ENCODE peak calls at places on chromosomes 3 and 15, in eight cellular contexts. S is adrenal gland, N is stomach, E is IMR-90, X is PC-3, D is prostate gland, W is Panc1, P is dorsolateral prefrontal cortex. K is an unnamed sample.

GRCh38 chr3:10725067-10725466 is 91.0 kb upstream of the SLC6A11 start:
- DNase-seq in P (no peak), X (peak; percentile 15), D (no peak), S (no peak), W (no peak), N (no peak), E (no peak), K (no peak)

GRCh38 chr15:71072423-71072822 is 42.8 kb upstream of the THSD4 start:
- DNase-seq in X (no peak), P (no peak), S (no peak), E (no peak), W (no peak), N (no peak), D (no peak), K (no peak)

GRCh38 chr3:102664126-102664525 is 229.3 kb downstream of the ZPLD1 start:
- DNase-seq in E (no peak), P (no peak), X (no peak), S (no peak), D (no peak), N (no peak), W (no peak), K (no peak)

GRCh38 chr3:177141899-177142651 is 55.2 kb downstream of the TBL1XR1 start:
- DNase-seq in S (no peak), D (no peak), X (no peak), N (no peak), P (no peak), E (no peak), W (no peak), K (no peak)

GRCh38 chr3:55357796-55358195 is 129.3 kb downstream of the WNT5A start:
- DNase-seq in P (no peak), E (no peak), X (no peak), D (no peak), S (no peak), N (no peak), W (no peak), K (no peak)

GRCh38 chr3:55343486-55344357 is 143.4 kb downstream of the WNT5A start:
- DNase-seq in S (no peak), N (no peak), X (no peak), W (no peak), E (no peak), P (no peak), D (no peak), K (no peak)

GRCh38 chr3:149736180-149737100 is 15.8 kb downstream of the COMMD2 start:
- DNase-seq in N (no peak), P (no peak), D (peak; percentile 16), S (no peak), W (no peak), X (peak; percentile 74), E (peak; percentile 42), K (peak; percentile 87)

GRCh38 chr3:63151893-63152292 is 126.2 kb upstream of the SYNPR start:
- DNase-seq in D (no peak), P (no peak), S (no peak), E (no peak), X (no peak), N (no peak), W (no peak), K (no peak)

GRCh38 chr3:77038468-77038927 is 1.4 kb upstream of the ROBO2 start:
- DNase-seq in E (peak; percentile 85), D (peak; percentile 64), P (peak; percentile 74), X (peak; percentile 83), N (peak; percentile 70), S (peak; percentile 67), W (peak; percentile 42), K (peak; percentile 77)

GRCh38 chr15:62264196-62264595 is 99.1 kb upstream of the C2CD4B start:
- DNase-seq in D (no peak), S (no peak), W (no peak), X (no peak), P (no peak), N (no peak), E (no peak), K (no peak)

GRCh38 chr3:40191850-40192448 is 117.6 kb upstream of the EIF1B start:
- DNase-seq in N (peak; percentile 66), E (peak; percentile 51), D (peak; percentile 20), S (peak; percentile 71), X (peak; percentile 78), P (peak; percentile 65), W (peak; percentile 35), K (peak; percentile 52)

GRCh38 chr3:73530030-73530411 is 94.7 kb downstream of the PDZRN3 start:
- DNase-seq in P (no peak), E (peak; percentile 82), X (no peak), N (no peak), D (no peak), S (no peak), W (no peak), K (no peak)

GRCh38 chr15:72902245-72902928 is 118.8 kb upstream of the ADPGK start:
- DNase-seq in P (no peak), S (peak; percentile 23), X (no peak), N (peak; percentile 32), E (peak; percentile 74), W (no peak), D (peak; percentile 61), K (no peak)

GRCh38 chr15:94792166-94792565 is 560.8 kb downstream of the MCTP2 start:
- DNase-seq in W (no peak), S (no peak), E (peak; percentile 79), N (no peak), D (no peak), P (no peak), X (peak; percentile 41), K (peak; percentile 95)

GRCh38 chr15:68484696-68485400 is 52.9 kb upstream of the ITGA11 start:
- DNase-seq in N (no peak), X (no peak), D (no peak), S (no peak), E (peak; percentile 59), W (no peak), P (no peak), K (no peak)
- H3K4me3 ChIP-seq in N (no peak overlapping the region), X (no peak overlapping the region), D (no peak overlapping the region), S (no peak overlapping the region), E (peak overlapping the region; percentile 22), W (no peak overlapping the region), P (no peak overlapping the region), K (no peak overlapping the region)

DNA sequence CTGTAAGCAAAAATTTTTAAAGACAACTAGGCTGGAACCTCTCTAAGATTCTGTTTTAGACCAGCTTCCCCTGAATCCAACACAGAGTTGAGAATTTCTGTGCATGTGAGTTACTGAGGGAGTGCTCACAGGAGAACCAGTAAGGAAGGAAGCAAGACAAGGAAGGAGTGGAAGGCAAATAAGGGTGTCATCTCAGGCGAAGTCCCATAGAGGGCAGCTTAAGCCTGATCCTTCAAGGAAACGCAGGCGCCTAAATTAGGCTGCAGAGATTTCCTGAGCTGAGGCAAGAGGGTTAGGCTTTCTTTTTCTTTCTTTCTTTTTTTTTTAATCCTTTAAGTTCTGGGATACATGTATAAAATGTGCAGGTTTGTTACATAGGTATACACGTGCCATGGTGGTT is 36.2 kb upstream of the COL6A6 start:
- DNase-seq in N (no peak), D (no peak), S (peak; percentile 16), E (peak; percentile 28), X (peak; percentile 48), P (no peak), W (no peak), K (peak; percentile 44)
- TF ChIP-seq CTCF in N (no peak), D (no peak), S (peak; percentile 18), E (peak; percentile 36), X (peak; percentile 44), P (no peak), W (peak; percentile 67), K (peak; percentile 47)

GRCh38 chr15:89365457-89366055 is 30.9 kb upstream of the POLG start:
- DNase-seq in N (no peak), P (no peak), X (no peak), E (no peak), D (no peak), S (no peak), W (no peak), K (no peak)

GRCh38 chr15:89363770-89364169 is 29.1 kb upstream of the POLG start:
- DNase-seq in X (no peak), P (no peak), W (no peak), D (no peak), E (no peak), N (no peak), S (no peak), K (no peak)

GRCh38 chr15:89364741-89365450 is 30.3 kb upstream of the POLG start:
- DNase-seq in X (no peak), W (no peak), S (no peak), D (no peak), E (no peak), P (peak; percentile 73), N (no peak), K (no peak)

GRCh38 chr15:89363133-89363532 is 28.5 kb upstream of the POLG start:
- DNase-seq in N (no peak), P (no peak), W (no peak), E (no peak), X (no peak), D (no peak), S (no peak), K (no peak)

DNA sequence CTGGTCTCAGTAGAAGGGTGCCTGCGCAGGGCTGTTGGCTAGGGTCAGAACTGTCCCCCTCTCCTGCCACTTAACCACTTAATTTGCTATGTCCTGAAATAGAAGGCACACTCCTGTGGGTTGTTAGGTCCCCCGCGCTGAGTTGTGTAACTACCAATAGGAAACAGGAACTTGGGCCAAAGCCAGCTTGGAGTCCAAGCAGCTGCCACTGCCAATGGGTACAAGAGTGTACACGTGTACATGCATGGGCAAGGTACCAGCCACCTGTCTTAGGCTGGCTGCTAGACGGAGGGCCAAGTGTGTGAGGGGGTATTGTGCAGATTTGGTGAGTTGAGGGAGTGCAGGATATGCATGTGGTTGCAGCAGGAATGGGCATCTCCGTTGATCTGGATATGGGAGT is 29.7 kb upstream of the POLG start:
- DNase-seq in W (no peak), X (no peak), S (peak; percentile 47), D (no peak), P (no peak), E (no peak), N (no peak), K (no peak)
- H3K27me3 ChIP-seq in W (peaks cover 14% of the 10 kb centered on the region), X (peaks cover 51% of the 10 kb centered on the region), S (peaks cover 100% of the 10 kb centered on the region), D (peaks cover 89% of the 10 kb centered on the region), P (peaks cover 65% of the 10 kb centered on the region), E (peaks cover 94% of the 10 kb centered on the region), N (peaks cover 100% of the 10 kb centered on the region), K (peaks cover 78% of the 10 kb centered on the region)

GRCh38 chr3:113129168-113129567 is 82.2 kb upstream of the BOC start:
- DNase-seq in E (no peak), W (no peak), N (no peak), S (no peak), D (no peak), P (no peak), X (no peak), K (no peak)

GRCh38 chr3:113128386-113129015 is 82.9 kb upstream of the BOC start:
- DNase-seq in D (no peak), N (no peak), P (no peak), X (peak; percentile 44), W (no peak), S (no peak), E (peak; percentile 23), K (peak; percentile 44)

DNA sequence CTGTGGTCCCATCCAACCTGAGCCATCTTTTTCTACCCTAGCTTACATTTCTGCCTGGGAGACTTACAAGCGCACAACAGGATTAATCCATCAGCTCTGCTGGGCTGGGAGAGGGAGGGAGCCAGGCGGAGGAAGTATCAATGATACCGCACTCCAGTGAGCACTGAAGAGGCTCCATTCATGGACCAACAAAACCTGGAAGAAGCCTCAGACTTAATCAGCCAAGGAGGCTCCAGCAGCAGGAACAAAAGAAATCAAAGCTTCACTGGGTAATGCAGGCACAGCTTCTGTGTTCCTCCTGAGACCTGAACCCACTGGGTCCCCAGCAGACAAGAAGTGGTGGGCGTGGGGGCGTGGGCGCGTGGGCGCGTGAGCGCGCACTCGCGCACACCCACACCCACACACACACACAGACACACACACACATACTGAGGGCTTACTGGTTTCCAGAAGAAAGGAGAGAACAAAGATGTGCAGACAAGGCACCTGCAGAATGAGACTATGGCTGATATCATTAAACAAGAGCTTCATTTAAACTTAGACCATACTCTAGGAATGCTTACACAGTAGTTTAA is 87.0 kb upstream of the BOC start:
- DNase-seq in E (no peak), W (no peak), D (no peak), X (no peak), S (no peak), P (no peak), N (no peak), K (no peak)
- H3K4me3 ChIP-seq in E (no peak overlapping the region), W (no peak overlapping the region), D (no peak overlapping the region), X (no peak overlapping the region), S (no peak overlapping the region), P (no peak overlapping the region), N (no peak overlapping the region), K (no peak overlapping the region)